ENCODE peak calls at places on chromosomes 12 and 14, in seven cellular contexts. One of them, this sample, is unnamed.
A peak's percentile ranks its signal among the peaks of the same experiment; 100 is the strongest.

GRCh38 chr12:55736780-55737580 is 5.9 kb upstream of the GDF11 start:
- DNase-seq in activated CD4-positive, alpha-beta T cell treated with anti-CD3 and anti-CD28 coated beads for 4 hours: peak; percentile 51
- DNase-seq in T-helper 2 cell: peak; percentile 30
- DNase-seq in stimulated activated CD4-positive, alpha-beta T cell treated with anti-CD3 and anti-CD28 coated beads, Interleukin-1b, Interleukin-23, amount 100 ng/mL, for 24 hours: peak; percentile 58
- DNase-seq in GM10248: peak; percentile 59
- DNase-seq in SK-N-SH: peak; percentile 65
- DNase-seq in HTR-8/SVneo: no peak
- DNase-seq in this sample: no peak

GRCh38 chr12:132007041-132007440 is 57.3 kb downstream of the EP400 start:
- DNase-seq in SK-N-SH: no peak
- DNase-seq in GM10248: no peak
- DNase-seq in activated CD4-positive, alpha-beta T cell treated with anti-CD3 and anti-CD28 coated beads for 4 hours: no peak
- DNase-seq in HTR-8/SVneo: no peak
- DNase-seq in stimulated activated CD4-positive, alpha-beta T cell treated with anti-CD3 and anti-CD28 coated beads, Interleukin-1b, Interleukin-23, amount 100 ng/mL, for 24 hours: no peak
- DNase-seq in T-helper 2 cell: no peak
- DNase-seq in this sample: no peak

GRCh38 chr14:60222820-60223219 is 26.2 kb upstream of the PPM1A start:
- DNase-seq in activated CD4-positive, alpha-beta T cell treated with anti-CD3 and anti-CD28 coated beads for 4 hours: no peak
- DNase-seq in T-helper 2 cell: no peak
- DNase-seq in SK-N-SH: no peak
- DNase-seq in GM10248: no peak
- DNase-seq in HTR-8/SVneo: no peak
- DNase-seq in stimulated activated CD4-positive, alpha-beta T cell treated with anti-CD3 and anti-CD28 coated beads, Interleukin-1b, Interleukin-23, amount 100 ng/mL, for 24 hours: no peak
- DNase-seq in this sample: peak; percentile 2

GRCh38 chr14:25108959-25109358 is 59.0 kb upstream of the STXBP6 start:
- DNase-seq in activated CD4-positive, alpha-beta T cell treated with anti-CD3 and anti-CD28 coated beads for 4 hours: no peak
- DNase-seq in HTR-8/SVneo: no peak
- DNase-seq in stimulated activated CD4-positive, alpha-beta T cell treated with anti-CD3 and anti-CD28 coated beads, Interleukin-1b, Interleukin-23, amount 100 ng/mL, for 24 hours: no peak
- DNase-seq in T-helper 2 cell: no peak
- DNase-seq in SK-N-SH: no peak
- DNase-seq in GM10248: no peak
- DNase-seq in this sample: peak; percentile 18

GRCh38 chr12:123938679-123939480 is 33.8 kb downstream of the CCDC92 start:
- DNase-seq in stimulated activated CD4-positive, alpha-beta T cell treated with anti-CD3 and anti-CD28 coated beads, Interleukin-1b, Interleukin-23, amount 100 ng/mL, for 24 hours: no peak
- DNase-seq in T-helper 2 cell: no peak
- DNase-seq in SK-N-SH: peak; percentile 70
- DNase-seq in activated CD4-positive, alpha-beta T cell treated with anti-CD3 and anti-CD28 coated beads for 4 hours: no peak
- DNase-seq in GM10248: no peak
- DNase-seq in HTR-8/SVneo: no peak
- DNase-seq in this sample: no peak

GRCh38 chr14:103657466-103657865 is 28.5 kb downstream of the KLC1 start:
- DNase-seq in GM10248: no peak
- DNase-seq in SK-N-SH: no peak
- DNase-seq in activated CD4-positive, alpha-beta T cell treated with anti-CD3 and anti-CD28 coated beads for 4 hours: no peak
- DNase-seq in stimulated activated CD4-positive, alpha-beta T cell treated with anti-CD3 and anti-CD28 coated beads, Interleukin-1b, Interleukin-23, amount 100 ng/mL, for 24 hours: no peak
- DNase-seq in HTR-8/SVneo: no peak
- DNase-seq in T-helper 2 cell: no peak
- DNase-seq in this sample: no peak

GRCh38 chr12:101598483-101598882 is 3.7 kb downstream of the MYBPC1 start:
- DNase-seq in GM10248: no peak
- DNase-seq in activated CD4-positive, alpha-beta T cell treated with anti-CD3 and anti-CD28 coated beads for 4 hours: no peak
- DNase-seq in HTR-8/SVneo: no peak
- DNase-seq in T-helper 2 cell: no peak
- DNase-seq in SK-N-SH: no peak
- DNase-seq in stimulated activated CD4-positive, alpha-beta T cell treated with anti-CD3 and anti-CD28 coated beads, Interleukin-1b, Interleukin-23, amount 100 ng/mL, for 24 hours: no peak
- DNase-seq in this sample: no peak

GRCh38 chr12:124567035-124567672 is at the start of gene NCOR2:
- DNase-seq in activated CD4-positive, alpha-beta T cell treated with anti-CD3 and anti-CD28 coated beads for 4 hours: peak; percentile 53
- DNase-seq in HTR-8/SVneo: no peak
- DNase-seq in stimulated activated CD4-positive, alpha-beta T cell treated with anti-CD3 and anti-CD28 coated beads, Interleukin-1b, Interleukin-23, amount 100 ng/mL, for 24 hours: peak; percentile 50
- DNase-seq in GM10248: peak; percentile 71
- DNase-seq in SK-N-SH: peak; percentile 81
- DNase-seq in T-helper 2 cell: peak; percentile 46
- DNase-seq in this sample: no peak

GRCh38 chr12:116489116-116489515 is 70.1 kb upstream of the MAP1LC3B2 start:
- DNase-seq in activated CD4-positive, alpha-beta T cell treated with anti-CD3 and anti-CD28 coated beads for 4 hours: no peak
- DNase-seq in SK-N-SH: no peak
- DNase-seq in T-helper 2 cell: no peak
- DNase-seq in HTR-8/SVneo: no peak
- DNase-seq in stimulated activated CD4-positive, alpha-beta T cell treated with anti-CD3 and anti-CD28 coated beads, Interleukin-1b, Interleukin-23, amount 100 ng/mL, for 24 hours: no peak
- DNase-seq in GM10248: no peak
- DNase-seq in this sample: no peak

GRCh38 chr14:53408175-53408879 is 255.2 kb upstream of the DDHD1 start:
- DNase-seq in SK-N-SH: no peak
- DNase-seq in activated CD4-positive, alpha-beta T cell treated with anti-CD3 and anti-CD28 coated beads for 4 hours: no peak
- DNase-seq in GM10248: no peak
- DNase-seq in HTR-8/SVneo: no peak
- DNase-seq in T-helper 2 cell: no peak
- DNase-seq in stimulated activated CD4-positive, alpha-beta T cell treated with anti-CD3 and anti-CD28 coated beads, Interleukin-1b, Interleukin-23, amount 100 ng/mL, for 24 hours: no peak
- DNase-seq in this sample: no peak

GRCh38 chr12:32039917-32040575 is 66.6 kb upstream of the BICD1 start:
- DNase-seq in stimulated activated CD4-positive, alpha-beta T cell treated with anti-CD3 and anti-CD28 coated beads, Interleukin-1b, Interleukin-23, amount 100 ng/mL, for 24 hours: no peak
- DNase-seq in GM10248: no peak
- DNase-seq in T-helper 2 cell: no peak
- DNase-seq in HTR-8/SVneo: no peak
- DNase-seq in SK-N-SH: no peak
- DNase-seq in activated CD4-positive, alpha-beta T cell treated with anti-CD3 and anti-CD28 coated beads for 4 hours: no peak
- DNase-seq in this sample: no peak

GRCh38 chr14:68814376-68815287 is 21.8 kb upstream of the ZFP36L1 start:
- DNase-seq in GM10248: peak; percentile 79
- DNase-seq in stimulated activated CD4-positive, alpha-beta T cell treated with anti-CD3 and anti-CD28 coated beads, Interleukin-1b, Interleukin-23, amount 100 ng/mL, for 24 hours: no peak
- DNase-seq in T-helper 2 cell: peak; percentile 46
- DNase-seq in SK-N-SH: peak; percentile 71
- DNase-seq in activated CD4-positive, alpha-beta T cell treated with anti-CD3 and anti-CD28 coated beads for 4 hours: peak; percentile 49
- DNase-seq in HTR-8/SVneo: no peak
- DNase-seq in this sample: no peak

GRCh38 chr12:69884386-69884785 is 59.4 kb downstream of the MYRFL start:
- DNase-seq in activated CD4-positive, alpha-beta T cell treated with anti-CD3 and anti-CD28 coated beads for 4 hours: no peak
- DNase-seq in stimulated activated CD4-positive, alpha-beta T cell treated with anti-CD3 and anti-CD28 coated beads, Interleukin-1b, Interleukin-23, amount 100 ng/mL, for 24 hours: no peak
- DNase-seq in HTR-8/SVneo: no peak
- DNase-seq in GM10248: no peak
- DNase-seq in SK-N-SH: no peak
- DNase-seq in T-helper 2 cell: no peak
- DNase-seq in this sample: no peak

GRCh38 chr12:111012918-111013317 is 92.5 kb upstream of the MYL2 start:
- DNase-seq in GM10248: no peak
- DNase-seq in HTR-8/SVneo: no peak
- DNase-seq in SK-N-SH: no peak
- DNase-seq in activated CD4-positive, alpha-beta T cell treated with anti-CD3 and anti-CD28 coated beads for 4 hours: no peak
- DNase-seq in stimulated activated CD4-positive, alpha-beta T cell treated with anti-CD3 and anti-CD28 coated beads, Interleukin-1b, Interleukin-23, amount 100 ng/mL, for 24 hours: no peak
- DNase-seq in T-helper 2 cell: no peak
- DNase-seq in this sample: no peak

GRCh38 chr12:58443981-58444371 is 476.3 kb downstream of the LRIG3 start:
- DNase-seq in activated CD4-positive, alpha-beta T cell treated with anti-CD3 and anti-CD28 coated beads for 4 hours: no peak
- DNase-seq in SK-N-SH: no peak
- DNase-seq in T-helper 2 cell: no peak
- DNase-seq in stimulated activated CD4-positive, alpha-beta T cell treated with anti-CD3 and anti-CD28 coated beads, Interleukin-1b, Interleukin-23, amount 100 ng/mL, for 24 hours: no peak
- DNase-seq in HTR-8/SVneo: no peak
- DNase-seq in GM10248: no peak
- DNase-seq in this sample: no peak

GRCh38 chr12:124737772-124738635 is 125.7 kb downstream of the SCARB1 start:
- DNase-seq in GM10248: no peak
- DNase-seq in stimulated activated CD4-positive, alpha-beta T cell treated with anti-CD3 and anti-CD28 coated beads, Interleukin-1b, Interleukin-23, amount 100 ng/mL, for 24 hours: no peak
- DNase-seq in SK-N-SH: no peak
- DNase-seq in T-helper 2 cell: no peak
- DNase-seq in activated CD4-positive, alpha-beta T cell treated with anti-CD3 and anti-CD28 coated beads for 4 hours: no peak
- DNase-seq in HTR-8/SVneo: no peak
- DNase-seq in this sample: no peak

This sample was measured in NCI-H1048.